ENCODE peak calls at places on chromosomes 5 and 9, in nine cellular contexts. M is left ventricle myocardium inferior; Q is T-helper 2 cell; T is EH; N is HCEC 1CT; P is activated CD4-positive, alpha-beta T cell treated with anti-CD3 and anti-CD28 coated beads for 1 hour; Z is germinal center; U is NCI-H1092 treated with DMSO at 0.1 percent for 48 hours; H is stimulated activated CD4-positive, alpha-beta T cell treated with anti-CD3 and anti-CD28 coated beads, Interleukin-2, amount 100 ng/mL, for 48 hours. R is an unnamed sample.

GRCh38 chr5:78610163-78610583 is 38.4 kb downstream of the LHFPL2 start:
- DNase-seq in M (no peak), Q (no peak), T (peak), N (peak), P (no peak), Z (no peak), U (no peak), H (no peak), R (no peak)

GRCh38 chr5:170711300-170711699 is 72.2 kb upstream of the GABRP start:
- DNase-seq in M (no peak), Q (no peak), T (no peak), N (no peak), P (no peak), Z (no peak), U (no peak), H (no peak), R (no peak)

GRCh38 chr5:107294151-107294550 is 376.6 kb downstream of the EFNA5 start:
- DNase-seq in M (no peak), Q (no peak), T (no peak), N (no peak), P (no peak), Z (peak), U (no peak), H (no peak), R (no peak)

GRCh38 chr5:57705769-57706168 is 223.2 kb upstream of the ACTBL2 start:
- DNase-seq in M (no peak), Q (no peak), T (no peak), N (no peak), P (no peak), Z (no peak), U (no peak), H (no peak), R (no peak)

GRCh38 chr5:61020415-61020814 is 75.4 kb downstream of the NDUFAF2 start:
- DNase-seq in M (no peak), Q (no peak), T (peak), N (peak), P (no peak), Z (no peak), U (no peak), H (no peak), R (no peak)

GRCh38 chr5:113719549-113719948 is 206.1 kb downstream of the YTHDC2 start:
- DNase-seq in M (no peak), Q (no peak), T (no peak), N (no peak), P (no peak), Z (no peak), U (no peak), H (no peak), R (no peak)

GRCh38 chr9:71607571-71607970 is 160.7 kb downstream of the CEMIP2 start:
- DNase-seq in M (no peak), Q (no peak), T (no peak), N (no peak), P (no peak), Z (no peak), U (no peak), H (no peak), R (no peak)

GRCh38 chr5:137320056-137321045 is 178.8 kb downstream of the SPOCK1 start:
- DNase-seq in M (no peak), Q (peak), T (peak), N (peak), P (no peak), Z (peak), U (peak), H (peak), R (peak)

GRCh38 chr5:94028001-94028400 is 286.6 kb upstream of the POU5F2 start:
- DNase-seq in M (no peak), Q (no peak), T (no peak), N (no peak), P (no peak), Z (no peak), U (no peak), H (no peak), R (no peak)

GRCh38 chr9:99253772-99254431 is 31.8 kb downstream of the SEC61B start:
- DNase-seq in M (no peak), Q (peak), T (no peak), N (no peak), P (peak), Z (peak), U (no peak), H (peak), R (peak)

GRCh38 chr5:150438873-150439546 is 10.5 kb downstream of the RPS14 start:
- DNase-seq in M (no peak), Q (no peak), T (peak), N (peak), P (no peak), Z (no peak), U (no peak), H (no peak), R (no peak)

R was measured in RPMI8226.